ENCODE peak calls at places on chromosomes 2 and 18, in five cellular contexts. G, C, S, B and P are unnamed samples.

GRCh38 chr2:75896779-75897366 is 186.2 kb upstream of the GCFC2 start:
- DNase-seq in S (no peak), B (peak), G (peak), C (no peak), P (no peak)

GRCh38 chr2:45944075-45944474 is 292.6 kb downstream of the PRKCE start:
- DNase-seq in S (no peak), C (no peak), B (no peak), G (no peak), P (peak)

GRCh38 chr2:174076948-174077347 is 111.8 kb upstream of the SP3 start:
- DNase-seq in G (no peak), C (no peak), S (no peak), B (no peak), P (no peak)

GRCh38 chr2:63769915-63770314 is 71.8 kb upstream of the UGP2 start:
- DNase-seq in G (no peak), S (no peak), C (no peak), B (no peak), P (no peak)

GRCh38 chr2:216107760-216108159 is 1.4 kb upstream of the XRCC5 start:
- DNase-seq in B (no peak), S (no peak), C (no peak), G (no peak), P (no peak)

GRCh38 chr2:134628453-134628852 is 90.3 kb downstream of the TMEM163 start:
- DNase-seq in C (no peak), S (no peak), B (no peak), G (no peak), P (no peak)

GRCh38 chr2:233133239-233133638 is 73.1 kb downstream of the INPP5D start:
- DNase-seq in S (no peak), G (no peak), B (no peak), C (no peak), P (no peak)

GRCh38 chr2:236731767-236732580 is 162.3 kb downstream of the ACKR3 start:
- DNase-seq in B (no peak), S (no peak), C (no peak), G (peak), P (peak)

GRCh38 chr2:70111752-70112591 is 24.7 kb downstream of the PCBP1 start:
- DNase-seq in B (peak), C (peak), S (no peak), G (no peak), P (peak)

GRCh38 chr18:64134044-64134757 is 14.7 kb downstream of the LINC00305 start:
- DNase-seq in G (peak), C (no peak), S (no peak), B (no peak), P (no peak)

GRCh38 chr18:8403713-8404112 is 205.5 kb upstream of the RAB12 start:
- DNase-seq in C (no peak), S (no peak), G (no peak), B (no peak), P (no peak)

GRCh38 chr2:219611866-219612604 is 14.4 kb downstream of the STK11IP start:
- DNase-seq in C (no peak), B (no peak), G (no peak), S (no peak), P (no peak)

GRCh38 chr2:102337012-102337411 is 18.6 kb upstream of the IL18R1 start:
- DNase-seq in B (no peak), S (no peak), C (no peak), G (peak), P (no peak)

GRCh38 chr2:105144128-105144940 is 97.2 kb upstream of the GPR45 start:
- DNase-seq in B (no peak), C (no peak), S (no peak), G (no peak), P (no peak)

GRCh38 chr2:213151437-213152064 is at the start of gene IKZF2:
- DNase-seq in B (peak), S (peak), G (peak), C (peak), P (peak)

GRCh38 chr18:10659000-10659399 is 133.2 kb downstream of the NAPG start:
- DNase-seq in C (no peak), B (no peak), G (no peak), S (no peak), P (no peak)

GRCh38 chr2:207480521-207481034 is 49.2 kb upstream of the CREB1 start:
- DNase-seq in B (no peak), C (no peak), G (no peak), S (no peak), P (no peak)

GRCh38 chr2:96950391-96951124 is 35.8 kb downstream of the FAM178B start:
- DNase-seq in B (no peak), G (no peak), C (no peak), S (no peak), P (no peak)

GRCh38 chr18:24987271-24987932 is 364.6 kb downstream of the ZNF521 start:
- DNase-seq in S (no peak), B (peak), C (no peak), G (no peak), P (peak)

GRCh38 chr2:150971910-150972309 is 289.8 kb downstream of the RBM43 start:
- DNase-seq in S (no peak), G (no peak), C (no peak), B (no peak), P (no peak)

GRCh38 chr2:129237966-129238725 is 741.3 kb upstream of the RAB6C start:
- DNase-seq in B (no peak), G (no peak), C (no peak), S (no peak), P (no peak)

GRCh38 chr2:62460175-62460574 is 45.8 kb downstream of the TMEM17 start:
- DNase-seq in B (no peak), C (no peak), S (no peak), G (no peak), P (no peak)

GRCh38 chr18:50707841-50708240 is 112.0 kb downstream of the MRO start:
- DNase-seq in B (no peak), S (no peak), G (no peak), C (no peak), P (peak)

GRCh38 chr2:5818947-5819346 is 126.8 kb downstream of the SOX11 start:
- DNase-seq in C (no peak), B (no peak), S (no peak), G (no peak), P (peak)

GRCh38 chr2:189601043-189601442 is 20.5 kb upstream of the SLC40A1 start:
- DNase-seq in S (no peak), C (peak), B (no peak), G (peak), P (peak)

GRCh38 chr2:149019768-149020167 is 18.7 kb upstream of the LYPD6B start:
- DNase-seq in C (no peak), S (peak), B (no peak), G (no peak), P (no peak)

GRCh38 chr2:215529271-215529670 is 93.4 kb upstream of the FN1 start:
- DNase-seq in B (no peak), G (peak), S (no peak), C (no peak), P (peak)

GRCh38 chr2:180730976-180731375 is 249.4 kb upstream of the UBE2E3 start:
- DNase-seq in G (peak), C (no peak), B (no peak), S (no peak), P (peak)

GRCh38 chr2:63763336-63764056 is 78.2 kb upstream of the UGP2 start:
- DNase-seq in C (no peak), G (no peak), B (no peak), S (no peak), P (peak)

GRCh38 chr2:98020992-98021713 is 25.4 kb upstream of the TMEM131 start:
- DNase-seq in C (no peak), G (no peak), B (peak), S (no peak), P (no peak)

GRCh38 chr2:203688798-203689197 is 17.6 kb upstream of the CD28 start:
- DNase-seq in C (no peak), G (no peak), S (peak), B (no peak), P (peak)

GRCh38 chr2:42545714-42546390 is 22.6 kb upstream of the MTA3 start:
- DNase-seq in S (no peak), G (no peak), C (no peak), B (no peak), P (no peak)

GRCh38 chr2:51028829-51029228 is 3.1 kb downstream of the NRXN1 start:
- DNase-seq in C (no peak), S (no peak), G (no peak), B (no peak), P (peak)

GRCh38 chr2:46495347-46496030 is 16.1 kb downstream of the TMEM247 start:
- DNase-seq in C (no peak), S (no peak), G (no peak), B (no peak), P (peak)

GRCh38 chr2:233084488-233084887 is 24.3 kb downstream of the INPP5D start:
- DNase-seq in G (no peak), C (no peak), B (no peak), S (peak), P (no peak)

GRCh38 chr2:127143851-127144782 is 37.2 kb upstream of the BIN1 start:
- DNase-seq in C (no peak), B (no peak), G (peak), S (no peak), P (peak)

GRCh38 chr2:219643788-219644398 is 16.5 kb downstream of the SLC4A3 start:
- DNase-seq in C (no peak), S (no peak), B (no peak), G (peak), P (no peak)

GRCh38 chr2:63888490-63889402 is 47.0 kb downstream of the UGP2 start:
- DNase-seq in S (peak), C (peak), B (peak), G (peak), P (peak)

DNA sequence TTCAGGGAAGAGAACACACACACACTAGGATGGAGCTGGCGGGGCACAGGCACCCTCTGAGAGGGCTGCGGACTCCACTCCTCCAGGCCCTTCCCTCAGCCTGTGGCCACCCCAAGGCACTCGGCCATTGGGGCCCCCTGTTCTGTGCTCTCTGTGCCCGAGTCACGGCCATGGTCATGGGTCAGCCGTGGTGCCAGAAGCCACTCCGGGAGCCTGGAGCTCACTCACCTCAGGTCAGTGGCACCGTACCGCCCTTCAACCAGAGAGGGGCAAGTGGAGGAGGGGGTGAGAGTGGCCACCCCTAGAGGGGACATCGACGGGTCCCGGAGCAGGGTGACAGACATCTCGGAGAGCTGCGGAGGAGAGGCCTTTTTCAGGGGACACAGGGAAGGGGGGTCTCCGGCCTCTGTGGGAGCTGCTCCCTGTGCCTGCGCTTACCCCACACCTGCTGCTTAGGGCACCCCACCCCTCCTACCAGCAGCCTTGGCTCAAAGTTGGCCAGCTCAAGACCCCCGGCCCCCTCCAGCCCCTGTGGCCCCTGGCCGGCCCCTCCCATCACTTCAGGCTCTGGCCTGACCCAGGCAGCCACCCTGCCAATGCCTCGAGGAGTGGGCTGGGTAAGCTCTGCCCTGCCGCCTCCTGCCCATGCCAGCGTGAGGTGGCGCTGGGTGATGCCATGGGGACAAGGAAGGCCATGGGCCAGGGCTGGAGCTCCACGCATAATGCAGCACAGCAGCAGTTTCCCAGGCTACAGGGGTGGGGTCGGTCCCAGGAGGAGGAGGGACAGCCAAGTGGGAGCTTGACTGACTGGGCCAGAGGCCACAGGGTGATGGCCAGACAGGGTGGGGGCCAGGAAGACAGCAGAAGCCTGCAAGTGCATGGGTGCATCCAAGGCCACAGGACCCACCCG is 29.3 kb downstream of the AQP12A start:
- DNase-seq in C (no peak), G (no peak), B (no peak), S (no peak), P (no peak)
- TF ChIP-seq SMC3 in C (no peak), G (no peak), B (no peak), S (no peak), P (no peak)

GRCh38 chr2:88179228-88179679 is 9.1 kb downstream of the THNSL2 start:
- DNase-seq in S (no peak), B (no peak), G (no peak), C (no peak), P (no peak)

GRCh38 chr2:88181511-88181910 is 11.4 kb downstream of the THNSL2 start:
- DNase-seq in B (no peak), S (no peak), G (no peak), C (no peak), P (no peak)

GRCh38 chr2:88177556-88177955 is 7.4 kb downstream of the THNSL2 start:
- DNase-seq in S (no peak), G (no peak), B (no peak), C (no peak), P (no peak)

GRCh38 chr2:88182721-88183120 is 12.6 kb downstream of the THNSL2 start:
- DNase-seq in C (no peak), S (no peak), B (no peak), G (no peak), P (no peak)

GRCh38 chr2:88180594-88181240 is 10.6 kb downstream of the THNSL2 start:
- DNase-seq in C (no peak), B (no peak), S (no peak), G (peak), P (peak)
- TF ChIP-seq RCOR1 in C (no peak), B (no peak), S (no peak), G (no peak), P (no peak)

DNA sequence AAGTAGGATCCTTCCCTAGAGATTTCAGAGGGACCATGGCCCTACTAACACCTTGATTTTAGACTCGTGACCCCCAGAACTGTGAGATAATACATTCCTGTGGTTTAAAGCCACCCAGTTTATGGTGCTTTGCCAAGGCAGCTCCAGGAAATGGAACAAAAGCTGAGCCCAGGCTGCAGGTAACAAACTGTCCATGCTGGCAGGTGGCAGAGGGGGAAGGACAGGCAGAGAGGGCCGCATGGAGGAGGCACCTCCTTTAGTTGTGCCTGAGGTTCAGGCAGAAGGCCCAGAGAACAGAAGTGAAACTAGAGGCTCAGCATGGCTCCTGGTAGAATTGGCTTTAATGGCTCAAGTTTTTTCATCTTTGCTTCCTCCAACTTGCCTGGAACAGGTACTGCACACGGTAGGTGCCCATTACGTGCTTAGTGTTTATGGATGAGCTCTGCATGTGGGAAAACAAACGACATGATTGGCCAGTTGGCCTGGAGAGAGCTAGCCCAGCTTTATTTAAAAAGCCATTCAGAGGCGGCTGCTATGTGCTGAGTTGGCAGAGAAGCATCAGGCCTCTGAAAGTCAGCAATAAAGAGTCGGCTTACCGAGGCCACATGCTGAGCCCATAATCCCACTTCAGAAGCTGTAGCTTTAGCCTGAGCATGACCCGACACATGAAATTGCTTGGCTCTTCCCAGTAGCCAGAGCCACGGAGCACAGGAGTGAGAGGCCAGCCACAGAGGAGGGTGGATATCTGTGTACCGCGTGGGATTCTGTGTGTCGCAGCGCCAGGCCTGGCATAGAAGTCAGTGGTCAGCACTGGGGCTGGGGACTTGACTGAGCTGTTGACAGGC is 36.5 kb downstream of the HS1BP3 start:
- DNase-seq in S (no peak), G (no peak), B (no peak), C (no peak), P (no peak)
- TF ChIP-seq SMC3 in S (no peak), G (no peak), B (no peak), C (no peak), P (no peak)

GRCh38 chr2:55163895-55164509 is 68.1 kb downstream of the CLHC1 start:
- DNase-seq in G (no peak), S (no peak), B (no peak), C (no peak), P (no peak)
- TF ChIP-seq RCOR1 in G (no peak), S (no peak), B (no peak), C (no peak), P (no peak)

GRCh38 chr2:19504400-19505198 is 146.2 kb upstream of the OSR1 start:
- DNase-seq in C (no peak), S (no peak), B (no peak), G (peak), P (no peak)

GRCh38 chr2:19503406-19503805 is 145.0 kb upstream of the OSR1 start:
- DNase-seq in B (no peak), G (no peak), C (no peak), S (no peak), P (no peak)

GRCh38 chr2:19507137-19507536 is 148.7 kb upstream of the OSR1 start:
- DNase-seq in C (no peak), B (no peak), G (no peak), S (no peak), P (no peak)

GRCh38 chr2:19503915-19504314 is 145.5 kb upstream of the OSR1 start:
- DNase-seq in G (no peak), C (no peak), S (no peak), B (no peak), P (no peak)

GRCh38 chr2:19505199-19506136 is 147.0 kb upstream of the OSR1 start:
- DNase-seq in B (no peak), C (no peak), S (no peak), G (no peak), P (no peak)
- TF ChIP-seq SMC3 in B (no peak), C (no peak), S (no peak), G (no peak), P (no peak)

GRCh38 chr18:76494181-76494540 is 881 bp downstream of the ZNF516 start:
- DNase-seq in C (no peak), S (no peak), B (peak), G (no peak), P (peak)

GRCh38 chr18:76491801-76492668 is 3.0 kb downstream of the ZNF516 start:
- DNase-seq in G (peak), B (peak), S (no peak), C (no peak), P (peak)

GRCh38 chr18:76494541-76495403 is at the start of gene ZNF516:
- DNase-seq in B (peak), G (no peak), S (no peak), C (no peak), P (peak)

GRCh38 chr18:76492669-76493212 is 2.3 kb downstream of the ZNF516 start:
- DNase-seq in S (peak), G (peak), C (peak), B (peak), P (peak)

DNA sequence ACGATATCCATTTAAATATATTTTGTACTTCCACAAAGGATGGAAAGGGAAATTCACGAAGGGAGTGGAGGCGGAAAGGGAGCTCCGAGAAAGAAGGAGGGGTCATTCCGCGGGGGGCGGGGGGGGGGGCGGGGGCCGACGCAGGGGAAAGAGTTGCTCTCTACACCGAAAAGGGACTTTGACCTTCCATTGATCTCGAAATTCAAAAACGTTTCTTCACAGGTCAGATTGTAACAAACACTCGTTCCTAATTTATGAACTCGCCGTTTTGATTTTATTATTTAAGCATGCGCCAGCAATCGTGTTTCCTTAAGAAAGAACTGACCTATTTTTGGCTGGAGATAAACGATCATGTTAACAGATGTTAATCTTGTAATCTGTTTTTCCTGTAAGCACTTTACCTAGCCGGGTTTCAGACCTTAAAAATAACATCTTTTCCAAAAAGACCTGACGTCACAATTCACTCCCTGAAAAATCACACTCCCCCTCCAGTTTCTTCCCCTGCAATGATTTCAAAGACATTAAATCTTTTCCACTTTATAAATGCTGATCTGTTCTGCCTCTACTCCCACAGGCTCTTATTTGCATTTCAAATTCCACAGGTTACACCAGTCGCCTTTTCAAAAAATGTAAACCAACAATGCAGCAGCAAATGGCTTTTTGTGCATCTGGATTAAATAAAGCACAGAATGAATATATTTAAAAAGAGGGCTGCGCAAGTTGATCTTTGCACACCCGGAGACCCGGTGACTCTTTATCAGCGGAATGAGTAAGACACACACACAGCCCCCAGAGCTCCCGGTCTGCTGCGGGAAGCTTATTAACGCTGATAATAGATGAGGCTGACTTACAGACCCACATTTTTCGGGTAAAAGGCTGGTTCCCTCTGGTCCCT is 1.6 kb downstream of the ZNF516 start:
- DNase-seq in C (peak), G (peak), S (no peak), B (peak), P (peak)
- TF ChIP-seq RCOR1 in C (no peak), G (no peak), S (no peak), B (no peak), P (no peak)

GRCh38 chr2:9655441-9656269 is 24.9 kb upstream of the YWHAQ start:
- DNase-seq in B (no peak), S (peak), G (peak), C (no peak), P (peak)
- TF ChIP-seq SMC3 in B (no peak), S (no peak), G (no peak), C (no peak), P (no peak)